ENCODE peak calls at places on chromosomes 11 and 22, in six cellular contexts. P is H54; V is stimulated activated CD4-positive, alpha-beta T cell treated with anti-CD3 and anti-CD28 coated beads, Interleukin-15, amount 100 ng/mL, for 1 hour; O is EL; U is skeletal muscle cell; L is SHP77. F is an unnamed sample.

GRCh38 chr11:17275376-17276235 is 933 bp upstream of the NUCB2 start:
- DNase-seq in P (no peak), U (no peak), V (no peak), O (peak; percentile 34), L (no peak), F (no peak)

GRCh38 chr11:125342281-125342980 is 153.6 kb downstream of the FEZ1 start:
- DNase-seq in U (no peak), O (no peak), L (no peak), P (no peak), V (no peak), F (no peak)

GRCh38 chr22:42800731-42801536 is 56.1 kb downstream of the ARFGAP3 start:
- DNase-seq in O (no peak), V (no peak), U (no peak), L (peak; percentile 91), P (no peak), F (no peak)

GRCh38 chr11:69403556-69404215 is 77.8 kb upstream of the LINC01488 start:
- DNase-seq in U (no peak), O (peak; percentile 69), P (no peak), L (no peak), V (no peak), F (no peak)

GRCh38 chr22:16964366-16964765 is 43.7 kb downstream of the GAB4 start:
- DNase-seq in P (no peak), O (no peak), V (no peak), L (no peak), U (no peak), F (no peak)

GRCh38 chr22:17213976-17214375 is 5.3 kb downstream of the ADA2 start:
- DNase-seq in L (peak; percentile 23), O (peak; percentile 22), P (no peak), V (no peak), U (no peak), F (no peak)

GRCh38 chr11:97454988-97455387 is 1065.2 kb downstream of the JRKL start:
- DNase-seq in O (no peak), V (no peak), L (peak; percentile 36), P (no peak), U (peak; percentile 4), F (no peak)

GRCh38 chr11:40722179-40722795 is 737.2 kb downstream of the LRRC4C start:
- DNase-seq in U (no peak), O (no peak), P (peak; percentile 13), L (peak; percentile 26), V (no peak), F (no peak)

GRCh38 chr22:22538226-22538989 is 18.3 kb upstream of the ZNF280A start:
- DNase-seq in O (no peak), L (no peak), U (no peak), V (no peak), P (no peak), F (no peak)

GRCh38 chr22:49598338-49598737 is 229.3 kb downstream of the BRD1 start:
- DNase-seq in P (no peak), O (no peak), U (no peak), V (no peak), L (no peak), F (no peak)

GRCh38 chr22:36331306-36331911 is 56.4 kb downstream of the MYH9 start:
- DNase-seq in U (peak; percentile 92), P (no peak), L (peak; percentile 90), O (peak; percentile 98), V (peak; percentile 68), F (peak; percentile 70)

GRCh38 chr11:128544625-128545024 is 42.7 kb downstream of the ETS1 start:
- DNase-seq in V (no peak), U (peak; percentile 53), P (no peak), O (no peak), L (no peak), F (no peak)

GRCh38 chr22:20945578-20945934 is 21.5 kb upstream of the AIFM3 start:
- DNase-seq in P (no peak), U (no peak), L (no peak), O (no peak), V (no peak), F (no peak)

GRCh38 chr22:41598891-41599635 is 9.4 kb upstream of the PMM1 start:
- DNase-seq in V (no peak), L (no peak), U (no peak), P (no peak), O (no peak), F (no peak)

GRCh38 chr22:21936151-21936778 is 16.4 kb downstream of the PPM1F start:
- DNase-seq in L (no peak), V (no peak), O (no peak), U (no peak), P (no peak), F (no peak)

GRCh38 chr22:46147471-46148267 is 2.7 kb upstream of the PPARA start:
- DNase-seq in V (no peak), P (no peak), U (no peak), O (no peak), L (peak; percentile 25), F (no peak)

GRCh38 chr11:69288883-69289242 is 5.1 kb upstream of the MYEOV start:
- DNase-seq in P (no peak), U (no peak), V (no peak), O (no peak), L (no peak), F (no peak)

GRCh38 chr22:31630331-31631329 is 31.4 kb downstream of the PISD start:
- DNase-seq in U (peak; percentile 39), V (peak; percentile 74), P (peak; percentile 73), O (peak; percentile 87), L (peak; percentile 50), F (peak; percentile 88)

GRCh38 chr11:45997599-45997998 is 75.1 kb downstream of the LARGE2 start:
- DNase-seq in O (no peak), L (no peak), U (no peak), V (no peak), P (no peak), F (no peak)

GRCh38 chr11:65615950-65616574 is 486 bp downstream of the PCNX3 start:
- DNase-seq in L (peak; percentile 17), O (peak; percentile 62), U (no peak), P (peak; percentile 65), V (no peak), F (no peak)

GRCh38 chr11:128520886-128521696 is 66.3 kb downstream of the ETS1 start:
- DNase-seq in U (no peak), P (no peak), V (no peak), O (no peak), L (no peak), F (no peak)

GRCh38 chr22:40116496-40117200 is 61.1 kb upstream of the TNRC6B start:
- DNase-seq in V (no peak), U (no peak), L (no peak), P (no peak), O (no peak), F (no peak)

GRCh38 chr11:72343159-72343756 is 91.1 kb downstream of the CLPB start:
- DNase-seq in O (no peak), V (no peak), U (no peak), P (no peak), L (no peak), F (no peak)

GRCh38 chr11:1570001-1570453 is 2.0 kb downstream of the DUSP8 start:
- DNase-seq in U (no peak), L (no peak), O (no peak), P (no peak), V (no peak), F (no peak)

F was measured in frontal cortex.